ENCODE peak calls at places on chromosomes 4 and X, in five cellular contexts. G is activated gamma-delta T cell treated with Interleukin-2 at 50 U/mL for 16 hours, P is OCI-LY7, M is fibroblast of mammary gland, F is foreskin fibroblast. O is an unnamed sample.
A peak's percentile ranks its signal among the peaks of the same experiment; 100 is the strongest.

GRCh38 chr4:112234952-112235609 is 3.5 kb downstream of the AP1AR start:
- DNase-seq in G (peak; percentile 52), P (peak; percentile 73), M (peak; percentile 94), F (peak; percentile 80), O (no peak)

GRCh38 chr4:102734116-102734515 is 26.7 kb downstream of the MANBA start:
- DNase-seq in G (no peak), P (no peak), M (no peak), F (no peak), O (no peak)

GRCh38 chr4:84826681-84827080 is 139.8 kb downstream of the WDFY3 start:
- DNase-seq in G (no peak), P (no peak), M (no peak), F (no peak), O (no peak)

GRCh38 chrX:19372170-19373033 is 28.7 kb downstream of the PDHA1 start:
- DNase-seq in G (peak; percentile 57), P (peak; percentile 58), M (peak; percentile 64), F (peak; percentile 57), O (peak; percentile 3)

GRCh38 chrX:133401539-133401938 is 13.8 kb downstream of the GPC4 start:
- DNase-seq in G (no peak), P (no peak), M (peak; percentile 24), F (no peak), O (no peak)

GRCh38 chr4:149765630-149766029 is 50.0 kb downstream of the IQCM start:
- DNase-seq in G (no peak), P (no peak), M (peak; percentile 80), F (peak; percentile 72), O (no peak)

GRCh38 chrX:1466971-1467561 is 14.4 kb upstream of the ASMTL start:
- DNase-seq in G (peak; percentile 33), P (peak; percentile 90), M (no peak), F (no peak), O (no peak)

GRCh38 chrX:103063191-103063845 is 653 bp downstream of the BEX1 start:
- DNase-seq in G (no peak), P (no peak), M (peak; percentile 30), F (peak; percentile 18), O (peak; percentile 22)

GRCh38 chr4:102627831-102628523 is 126.8 kb downstream of the NFKB1 start:
- DNase-seq in G (no peak), P (no peak), M (peak; percentile 88), F (peak; percentile 28), O (no peak)

GRCh38 chrX:33336783-33337182 is 125.4 kb upstream of the DMD start:
- DNase-seq in G (no peak), P (peak; percentile 68), M (peak; percentile 29), F (no peak), O (no peak)

GRCh38 chr4:173237722-173238121 is 69.1 kb downstream of the GALNT7 start:
- DNase-seq in G (no peak), P (no peak), M (no peak), F (no peak), O (no peak)

GRCh38 chr4:7956306-7957112 is 16.8 kb upstream of the AFAP1 start:
- DNase-seq in G (no peak), P (no peak), M (peak; percentile 72), F (peak; percentile 79), O (no peak)

GRCh38 chr4:14908635-14909034 is 93.6 kb upstream of the CPEB2 start:
- DNase-seq in G (no peak), P (no peak), M (peak; percentile 30), F (no peak), O (no peak)